ENCODE peak calls at places on chromosomes 16 and 17, in four cellular contexts. P is K562, O is WTC11, Y is HepG2. C is an unnamed sample.

GRCh38 chr17:1376061-1376460 is 24.0 kb downstream of the YWHAE start:
- DNase-seq in P (no peak), Y (no peak), O (no peak), C (no peak)

GRCh38 chr16:31202402-31203385 is at the start of gene PYCARD:
- DNase-seq in Y (no peak), P (peak; percentile 59), O (peak; percentile 57), C (no peak)

GRCh38 chr17:29048440-29049360 is 5.8 kb downstream of the PIPOX start:
- DNase-seq in Y (no peak), O (no peak), P (no peak), C (no peak)

GRCh38 chr17:8426802-8427201 is 8.9 kb upstream of the NDEL1 start:
- DNase-seq in Y (no peak), O (no peak), P (no peak), C (no peak)

GRCh38 chr17:21512307-21513011 is 136.3 kb downstream of the KCNJ12 start:
- DNase-seq in P (no peak), Y (no peak), O (no peak), C (no peak)

GRCh38 chr17:9346296-9346926 is 229.2 kb downstream of the STX8 start:
- DNase-seq in Y (no peak), O (no peak), P (no peak), C (no peak)

GRCh38 chr16:68492501-68493411 is 44.4 kb upstream of the SMPD3 start:
- DNase-seq in O (no peak), Y (no peak), P (no peak), C (no peak)

GRCh38 chr16:31708348-31708747 is 165.3 kb upstream of the ZNF267 start:
- DNase-seq in P (peak; percentile 2), Y (no peak), O (no peak), C (no peak)

GRCh38 chr17:39161967-39162366 is 4.0 kb downstream of the ARL5C start:
- DNase-seq in P (no peak), Y (no peak), O (no peak), C (no peak)

GRCh38 chr17:44971776-44972483 is 3.8 kb upstream of the C1QL1 start:
- DNase-seq in P (no peak), Y (no peak), O (peak; percentile 65), C (no peak)

GRCh38 chr17:48175692-48176450 is 68.3 kb downstream of the SNX11 start:
- DNase-seq in O (no peak), Y (no peak), P (no peak), C (no peak)

GRCh38 chr17:21165922-21166598 is 39.3 kb downstream of the DHRS7B start:
- DNase-seq in Y (no peak), O (no peak), P (no peak), C (no peak)

GRCh38 chr16:4067262-4068001 is 48.8 kb downstream of the ADCY9 start:
- DNase-seq in P (no peak), Y (peak; percentile 15), O (no peak), C (no peak)

GRCh38 chr16:4491898-4492297 is 15.7 kb downstream of the HMOX2 start:
- DNase-seq in Y (no peak), P (no peak), O (no peak), C (no peak)

DNA sequence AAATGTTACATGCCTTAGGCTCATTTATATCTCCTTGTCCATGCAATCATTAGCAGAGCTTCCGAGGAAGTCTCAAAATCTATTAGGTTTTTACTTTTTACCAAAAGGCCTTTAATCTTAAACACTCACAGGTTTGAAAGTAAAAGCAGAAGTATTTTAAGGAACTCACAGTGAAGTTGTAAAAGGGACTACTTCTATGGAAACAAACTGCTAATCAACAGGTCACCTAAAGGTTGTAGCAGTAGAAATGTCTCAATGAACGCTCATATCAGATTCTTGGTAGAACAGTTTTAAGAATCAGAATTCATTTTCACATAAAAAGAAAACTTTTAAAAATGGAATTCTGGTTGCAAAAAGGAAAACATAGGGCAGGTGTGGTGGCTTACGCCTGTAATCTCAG is 5.1 kb upstream of the ATP6V0A1 start:
- DNase-seq in P (no peak), Y (no peak), O (no peak), C (no peak)
- TF ChIP-seq TCF7 in P (no peak), Y (no peak), O (no peak), C (no peak)

GRCh38 chr17:64200080-64201042 is 62.7 kb downstream of the TEX2 start:
- DNase-seq in O (no peak), P (no peak), Y (no peak), C (peak; percentile 19)
- TF ChIP-seq TCF7 in O (no peak), P (no peak), Y (no peak), C (no peak)

GRCh38 chr16:88747588-88748301 is 37.3 kb downstream of the PIEZO1 start:
- DNase-seq in P (peak; percentile 85), Y (peak; percentile 66), O (peak; percentile 87), C (no peak)
- TF ChIP-seq TCF7 in P (no peak), Y (no peak), O (no peak), C (no peak)

GRCh38 chr17:54527941-54528340 is 372.7 kb upstream of the TOM1L1 start:
- DNase-seq in O (no peak), P (no peak), Y (no peak), C (no peak)
- TF ChIP-seq TCF7 in O (no peak), P (no peak), Y (no peak), C (no peak)

GRCh38 chr16:1634541-1634940 is 22.4 kb downstream of the CRAMP1 start:
- DNase-seq in O (no peak), P (no peak), Y (no peak), C (no peak)

GRCh38 chr16:1631931-1632637 is 19.9 kb downstream of the CRAMP1 start:
- DNase-seq in P (no peak), O (no peak), Y (no peak), C (no peak)

GRCh38 chr16:1631230-1631629 is 19.1 kb downstream of the CRAMP1 start:
- DNase-seq in O (no peak), P (no peak), Y (no peak), C (no peak)

GRCh38 chr16:1633310-1633709 is 21.1 kb downstream of the CRAMP1 start:
- DNase-seq in O (no peak), P (no peak), Y (no peak), C (no peak)

DNA sequence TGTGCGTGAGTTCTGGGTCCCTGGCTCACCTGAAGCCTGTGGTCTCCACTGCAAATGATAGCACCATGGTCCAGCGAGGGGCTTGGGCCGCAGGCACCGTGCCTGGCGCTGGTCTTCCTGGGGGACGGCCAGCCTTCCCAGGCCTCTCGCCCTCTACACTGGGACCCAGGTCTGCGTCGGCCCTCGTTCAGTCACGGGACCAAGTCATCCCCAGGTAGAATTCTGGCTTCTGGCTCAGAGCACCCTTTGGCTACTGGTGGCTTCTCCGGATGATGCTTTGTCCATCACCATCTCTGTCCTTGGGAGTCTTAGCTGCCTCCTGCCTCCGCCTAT is 20.4 kb downstream of the CRAMP1 start:
- DNase-seq in P (no peak), Y (no peak), O (no peak), C (no peak)
- TF ChIP-seq TCF7 in P (no peak), Y (no peak), O (no peak), C (no peak)

DNA sequence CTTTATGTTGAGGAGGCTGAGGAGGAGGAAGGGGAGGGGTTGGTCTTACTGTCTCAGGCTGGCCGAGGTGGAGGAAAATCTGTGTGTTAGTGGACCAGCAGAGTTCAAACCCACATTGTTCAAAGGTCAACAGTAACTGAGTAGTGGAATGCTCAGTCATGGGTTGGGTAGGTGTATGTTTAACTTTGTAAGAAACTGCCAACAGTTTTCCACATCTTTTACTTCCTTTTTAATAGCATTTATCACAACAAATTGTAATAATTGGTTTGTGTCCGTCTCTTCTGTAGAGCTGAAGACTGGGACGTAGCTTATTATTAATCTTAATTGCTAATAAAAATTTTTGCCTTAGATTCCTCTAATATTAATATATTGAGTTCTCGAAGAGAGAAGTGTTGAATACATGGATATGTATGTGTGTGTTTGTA is 5.3 kb downstream of the ATP6V0A1 start:
- DNase-seq in P (no peak), Y (peak; percentile 84), O (no peak), C (no peak)
- TF ChIP-seq TCF7 in P (no peak), Y (no peak), O (no peak), C (no peak)

GRCh38 chr16:35391328-35391727 is 1931.9 kb downstream of the TP53TG3F start:
- DNase-seq in Y (peak; percentile 43), P (no peak), O (peak; percentile 47), C (no peak)
- TF ChIP-seq TCF7 in Y (no peak), P (no peak), O (no peak), C (no peak)

DNA sequence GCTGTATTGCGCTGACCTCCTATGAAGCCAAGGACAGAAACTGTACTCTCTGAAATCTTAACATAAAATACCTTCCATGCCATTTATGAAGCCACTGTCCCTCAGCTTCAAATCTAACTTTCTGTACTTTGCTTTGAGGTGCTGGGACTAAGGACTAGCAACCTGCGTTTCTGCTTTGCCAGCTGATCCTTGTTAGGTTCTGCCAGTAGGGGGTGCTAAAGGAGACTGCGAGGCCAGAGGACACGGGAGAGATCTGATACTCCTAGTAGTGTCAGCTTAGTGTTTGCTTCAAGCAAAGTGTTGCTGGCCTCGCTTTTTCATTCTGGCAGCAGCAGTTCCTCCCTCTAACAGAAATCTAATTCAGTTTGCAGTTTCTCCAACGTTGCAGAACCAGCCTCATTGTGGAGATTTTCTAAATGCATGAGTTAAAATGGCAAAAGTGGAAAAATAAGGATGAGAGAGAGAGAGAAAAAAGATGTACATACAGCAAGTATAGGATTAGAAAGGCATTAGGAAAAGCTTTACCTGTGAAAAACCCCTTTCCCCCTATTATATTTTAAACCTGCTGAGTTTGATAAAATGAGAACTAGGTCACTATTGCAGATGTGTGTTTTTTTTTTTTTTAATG is 297.5 kb downstream of the CA10 start:
- DNase-seq in P (peak; percentile 32), Y (peak; percentile 44), O (peak; percentile 60), C (no peak)
- TF ChIP-seq TCF7 in P (no peak), Y (no peak), O (no peak), C (no peak)

C was measured in GM12878.